ENCODE peak calls at places on chromosomes 5 and 9, in five cellular contexts. U is WERI-Rb-1, E is OCI-LY7, A is substantia nigra, F is HepG2. C is an unnamed sample.

GRCh38 chr9:136759436-136760325 is 1.6 kb upstream of the LCN8 start:
- DNase-seq in E (no peak), F (no peak), U (no peak), A (no peak), C (no peak)

GRCh38 chr9:12818431-12819000 is 43.7 kb downstream of the LURAP1L start:
- DNase-seq in A (no peak), F (no peak), U (no peak), E (no peak), C (no peak)

GRCh38 chr5:55338810-55339243 is 31.0 kb downstream of the MTREX start:
- DNase-seq in U (no peak), E (no peak), A (no peak), F (no peak), C (no peak)

GRCh38 chr9:125550216-125550614 is 156.8 kb downstream of the MAPKAP1 start:
- DNase-seq in E (no peak), A (no peak), U (no peak), F (peak; percentile 7), C (no peak)

GRCh38 chr5:97006454-97006853 is 70.6 kb downstream of the LNPEP start:
- DNase-seq in E (no peak), U (no peak), A (no peak), F (no peak), C (no peak)

GRCh38 chr5:178114325-178115135 is 1.2 kb downstream of the N4BP3 start:
- DNase-seq in E (peak; percentile 62), U (no peak), A (no peak), F (no peak), C (no peak)

GRCh38 chr9:129888809-129889460 is 53.7 kb downstream of the USP20 start:
- DNase-seq in A (no peak), F (no peak), U (no peak), E (no peak), C (no peak)

GRCh38 chr5:64899838-64900237 is 131.1 kb downstream of the CWC27 start:
- DNase-seq in U (no peak), F (no peak), E (no peak), A (no peak), C (no peak)

GRCh38 chr9:77846957-77847574 is 184.5 kb downstream of the GNAQ start:
- DNase-seq in F (no peak), A (no peak), E (no peak), U (no peak), C (no peak)

GRCh38 chr9:928363-929042 is 48.0 kb upstream of the DMRT3 start:
- DNase-seq in A (no peak), E (peak; percentile 36), U (peak; percentile 58), F (peak; percentile 28), C (no peak)

GRCh38 chr9:10875752-10876151 is 262.9 kb upstream of the PTPRD start:
- DNase-seq in A (no peak), F (no peak), U (no peak), E (no peak), C (no peak)

GRCh38 chr9:77907581-77907980 is 124.0 kb downstream of the GNAQ start:
- DNase-seq in U (no peak), A (no peak), F (no peak), E (no peak), C (no peak)

GRCh38 chr9:26955921-26956886 is at the start of gene IFT74:
- DNase-seq in E (peak; percentile 90), U (peak; percentile 96), A (peak; percentile 92), F (peak; percentile 96), C (peak; percentile 79)

GRCh38 chr9:26955222-26955903 is 849 bp upstream of the IFT74 start:
- DNase-seq in F (no peak), E (peak; percentile 7), U (no peak), A (no peak), C (no peak)

GRCh38 chr9:26950521-26950920 is 3.5 kb upstream of the PLAA start:
- DNase-seq in A (no peak), F (no peak), E (no peak), U (no peak), C (no peak)

GRCh38 chr9:26951794-26952193 is 4.4 kb upstream of the IFT74 start:
- DNase-seq in E (no peak), F (no peak), A (no peak), U (no peak), C (no peak)

DNA sequence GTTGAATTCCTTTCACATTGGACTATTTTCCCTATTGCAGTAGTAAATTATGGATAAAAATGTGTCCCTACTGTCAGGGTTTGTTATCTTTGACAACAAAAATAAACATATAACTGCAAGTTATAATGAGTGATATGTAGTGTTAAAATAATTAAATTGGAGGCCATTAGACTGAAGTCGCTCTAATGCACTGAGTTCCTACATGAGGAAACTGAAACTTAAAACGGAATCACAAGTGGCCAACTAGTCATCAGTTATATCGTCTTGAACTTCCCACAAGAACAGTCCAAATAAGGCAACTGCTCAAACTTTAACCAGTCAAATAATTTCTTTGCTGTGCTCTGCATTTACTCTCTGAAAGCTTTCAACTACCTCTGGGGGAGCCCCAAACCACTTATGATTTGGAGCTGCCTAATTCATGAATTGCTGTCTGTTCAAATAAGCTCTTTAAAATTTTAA is 2.1 kb upstream of the IFT74 start:
- DNase-seq in E (no peak), F (no peak), U (no peak), A (no peak), C (no peak)
- H3K27ac ChIP-seq in E (no peak overlapping the region), F (no peak overlapping the region), U (no peak overlapping the region), A (peak overlapping the region; percentile 14), C (no peak overlapping the region)

GRCh38 chr5:142641681-142642080 is 44.2 kb downstream of the FGF1 start:
- DNase-seq in E (no peak), A (no peak), U (no peak), F (no peak), C (no peak)
- H3K27ac ChIP-seq in E (no peak overlapping the region), A (no peak overlapping the region), U (no peak overlapping the region), F (no peak overlapping the region), C (no peak overlapping the region)

GRCh38 chr9:109013678-109014145 is 413 bp upstream of the CTNNAL1 start:
- DNase-seq in F (no peak), U (no peak), A (no peak), E (no peak), C (no peak)

GRCh38 chr9:109012876-109013677 is at the start of gene CTNNAL1:
- DNase-seq in E (peak; percentile 91), F (peak; percentile 82), A (peak; percentile 78), U (peak; percentile 99), C (no peak)

GRCh38 chr9:109010676-109011655 is 2.3 kb downstream of the CTNNAL1 start:
- DNase-seq in A (no peak), U (no peak), F (peak; percentile 60), E (peak; percentile 18), C (peak; percentile 55)

GRCh38 chr9:109014267-109015025 is 1.1 kb upstream of the CTNNAL1 start:
- DNase-seq in E (no peak), F (no peak), A (no peak), U (no peak), C (no peak)

DNA sequence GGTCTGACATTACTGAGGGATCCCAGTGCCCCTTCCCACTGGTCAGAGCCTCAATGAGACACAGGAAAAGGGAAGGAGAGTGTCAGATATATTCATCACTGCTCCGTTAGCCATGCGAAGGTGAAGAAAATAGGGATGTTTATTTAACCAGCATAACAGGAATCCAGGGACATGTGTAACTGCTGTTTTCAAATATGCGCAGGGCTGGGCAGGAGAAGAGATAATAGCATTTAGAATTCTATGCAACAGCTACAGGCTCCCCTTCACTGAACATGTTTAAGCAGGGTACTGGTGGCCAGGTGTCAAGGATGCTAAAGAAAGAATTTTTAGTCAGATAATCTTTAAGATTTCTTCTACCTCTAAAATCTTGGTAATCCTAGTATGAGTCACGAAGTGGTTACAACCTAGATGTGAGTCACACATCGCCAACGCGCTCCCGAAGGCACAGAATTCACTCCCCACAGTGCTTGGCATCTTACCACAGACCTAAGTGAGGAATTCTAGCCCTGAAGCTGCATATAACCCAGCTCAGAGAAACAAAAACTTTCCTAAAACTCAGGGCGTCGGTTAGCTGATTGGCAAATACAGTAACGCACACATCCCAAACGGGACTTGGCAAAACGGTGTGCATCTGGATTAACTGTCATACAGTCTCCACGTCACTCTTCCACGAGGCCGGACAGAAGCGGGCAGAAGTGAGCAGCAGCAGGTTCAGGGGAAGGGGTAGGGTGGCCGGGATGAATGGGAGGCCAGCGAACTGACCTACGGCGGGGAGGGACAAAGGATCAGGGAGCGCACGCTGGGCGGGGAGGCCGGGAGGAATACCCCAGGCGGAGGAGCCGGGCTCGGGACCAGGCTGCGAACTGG is 1.1 kb downstream of the CTNNAL1 start:
- DNase-seq in E (peak; percentile 31), A (no peak), U (peak; percentile 67), F (peak; percentile 47), C (peak; percentile 89)
- H3K27ac ChIP-seq in E (no peak overlapping the region), A (peak overlapping the region; percentile 74), U (peak overlapping the region; percentile 97), F (peak overlapping the region; percentile 86), C (peak overlapping the region; percentile 71)

GRCh38 chr9:15370496-15371464 is 51.9 kb upstream of the SNAPC3 start:
- DNase-seq in A (no peak), U (no peak), E (no peak), F (no peak), C (no peak)

GRCh38 chr9:15374310-15374709 is 48.4 kb upstream of the SNAPC3 start:
- DNase-seq in A (no peak), U (no peak), E (peak; percentile 14), F (no peak), C (no peak)

GRCh38 chr9:15373201-15373530 is 49.5 kb upstream of the SNAPC3 start:
- DNase-seq in U (no peak), A (no peak), E (no peak), F (no peak), C (no peak)

GRCh38 chr9:15373881-15374280 is 48.8 kb upstream of the SNAPC3 start:
- DNase-seq in F (no peak), E (no peak), U (no peak), A (no peak), C (no peak)

DNA sequence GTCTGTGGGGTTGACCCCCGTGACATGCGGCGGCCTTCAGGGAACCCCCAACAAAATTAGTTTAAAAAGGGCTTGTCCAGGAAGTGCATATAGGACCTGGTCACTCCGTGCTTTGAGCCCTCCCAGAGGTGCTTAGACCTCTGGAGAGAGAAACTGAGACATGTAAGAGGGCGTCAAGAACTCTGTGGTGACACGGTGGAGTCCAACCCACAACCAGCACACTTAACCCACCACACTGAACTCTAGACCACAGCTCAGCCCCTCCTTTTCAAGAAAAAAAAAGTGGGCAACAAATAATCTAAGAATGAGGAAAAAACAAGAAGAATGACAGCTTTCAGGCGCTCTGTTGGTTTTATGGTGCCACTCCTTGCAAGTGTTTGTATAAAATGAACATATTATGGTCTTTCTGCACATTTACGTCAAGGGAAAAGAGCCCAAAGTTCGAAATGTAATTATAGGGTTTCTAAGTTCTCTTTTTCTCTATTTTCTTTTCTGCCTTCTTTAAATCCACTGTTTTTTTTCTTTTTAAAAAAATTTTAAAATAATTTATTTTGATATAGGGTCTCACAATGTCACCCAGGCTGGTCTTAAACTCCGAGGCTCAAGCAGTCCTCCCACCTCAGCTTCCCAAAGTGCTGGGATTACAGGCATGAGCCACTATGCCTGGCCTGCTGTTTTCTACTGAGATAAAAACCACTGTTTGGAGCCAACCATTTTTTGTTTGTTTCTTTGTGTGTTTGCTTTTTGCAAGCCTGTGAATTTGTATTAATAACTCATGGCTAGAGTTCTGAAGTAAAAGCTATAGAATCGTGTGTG is 50.1 kb upstream of the SNAPC3 start:
- DNase-seq in U (no peak), F (no peak), E (no peak), A (no peak), C (no peak)
- H3K27ac ChIP-seq in U (no peak overlapping the region), F (no peak overlapping the region), E (no peak overlapping the region), A (no peak overlapping the region), C (no peak overlapping the region)

C was measured in epithelial cell of prostate.